ENCODE peak calls at places on chromosome 10, in six cellular contexts. V, R, O, N, M and I are unnamed samples.

GRCh38 chr10:13400196-13400965 is 52.3 kb upstream of the SEPHS1 start:
- DNase-seq in V (no peak), R (no peak), O (no peak), N (no peak), M (no peak), I (no peak)

GRCh38 chr10:78553792-78554191 is 515.0 kb upstream of the ZMIZ1 start:
- DNase-seq in V (no peak), R (no peak), O (no peak), N (no peak), M (no peak), I (no peak)

GRCh38 chr10:3692331-3692860 is 92.6 kb downstream of the KLF6 start:
- DNase-seq in V (no peak), R (no peak), O (no peak), N (no peak), M (no peak), I (no peak)

GRCh38 chr10:121466424-121466823 is 131.8 kb downstream of the FGFR2 start:
- DNase-seq in V (no peak), R (no peak), O (no peak), N (no peak), M (no peak), I (no peak)

GRCh38 chr10:43861966-43862751 is 213.5 kb upstream of the ZNF32 start:
- DNase-seq in V (no peak), R (no peak), O (peak), N (no peak), M (no peak), I (no peak)

GRCh38 chr10:100184426-100185219 is 1.2 kb downstream of the ERLIN1 start:
- DNase-seq in V (no peak), R (no peak), O (no peak), N (no peak), M (no peak), I (no peak)

GRCh38 chr10:62079885-62080559 is 178.5 kb downstream of the ARID5B start:
- DNase-seq in V (no peak), R (no peak), O (no peak), N (no peak), M (no peak), I (no peak)

GRCh38 chr10:59907918-59908807 is 1.8 kb upstream of the CCDC6 start:
- DNase-seq in V (no peak), R (peak), O (no peak), N (peak), M (no peak), I (no peak)

GRCh38 chr10:60759181-60759580 is 19.1 kb upstream of the CDK1 start:
- DNase-seq in V (no peak), R (peak), O (no peak), N (no peak), M (no peak), I (no peak)

GRCh38 chr10:99560277-99561126 is 27.8 kb downstream of the NKX2-3 start:
- DNase-seq in V (no peak), R (peak), O (peak), N (peak), M (no peak), I (no peak)

GRCh38 chr10:89745903-89746302 is 44.5 kb downstream of the KIF20B start:
- DNase-seq in V (no peak), R (peak), O (no peak), N (no peak), M (no peak), I (no peak)

GRCh38 chr10:79264942-79265341 is 82.3 kb upstream of the PPIF start:
- DNase-seq in V (no peak), R (no peak), O (no peak), N (peak), M (peak), I (no peak)

DNA sequence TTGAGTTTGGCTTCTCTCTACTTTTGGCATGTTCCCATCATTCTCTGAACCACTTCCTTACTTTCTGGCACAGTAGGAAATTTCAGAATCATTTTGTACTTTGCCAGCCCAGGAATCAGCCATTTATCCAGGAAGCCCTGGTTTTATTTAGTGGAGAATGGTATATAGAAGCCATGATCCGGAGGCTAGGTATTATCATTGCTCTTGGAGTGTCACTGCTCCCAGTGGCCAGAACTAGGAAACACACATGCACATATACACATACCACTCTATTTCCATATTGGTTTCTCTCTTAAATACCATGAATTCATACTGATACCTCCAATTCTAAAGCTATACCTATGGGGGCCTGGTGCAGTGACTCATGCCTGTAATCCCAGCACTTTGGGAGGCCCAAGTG is 36.3 kb downstream of the SUFU start:
- DNase-seq in V (peak), R (no peak), O (no peak), N (no peak), M (no peak), I (no peak)
- TF ChIP-seq CTCF in V (peak), R (no peak), O (peak), N (peak), M (peak), I (peak)

GRCh38 chr10:97319671-97320479 is 804 bp downstream of the FRAT1 start:
- DNase-seq in V (peak), R (peak), O (no peak), N (no peak), M (no peak), I (no peak)
- TF ChIP-seq CTCF in V (peak), R (no peak), O (no peak), N (no peak), M (no peak), I (no peak)

GRCh38 chr10:103038570-103038969 is 120.5 kb downstream of the CNNM2 start:
- DNase-seq in V (no peak), R (no peak), O (no peak), N (no peak), M (no peak), I (no peak)
- TF ChIP-seq CTCF in V (no peak), R (no peak), O (no peak), N (no peak), M (no peak), I (no peak)

GRCh38 chr10:63976538-63976937 is 455.3 kb downstream of the REEP3 start:
- DNase-seq in V (peak), R (peak), O (no peak), N (peak), M (no peak), I (no peak)
- TF ChIP-seq CTCF in V (peak), R (peak), O (peak), N (peak), M (peak), I (peak)

GRCh38 chr10:129193148-129193547 is 273.9 kb upstream of the MGMT start:
- DNase-seq in V (no peak), R (no peak), O (no peak), N (no peak), M (no peak), I (no peak)
- TF ChIP-seq CTCF in V (no peak), R (no peak), O (no peak), N (no peak), M (no peak), I (no peak)

GRCh38 chr10:118917701-118918100 is 111.8 kb upstream of the NANOS1 start:
- DNase-seq in V (no peak), R (no peak), O (no peak), N (no peak), M (no peak), I (peak)

GRCh38 chr10:118916777-118917176 is 112.7 kb upstream of the NANOS1 start:
- DNase-seq in V (no peak), R (no peak), O (no peak), N (no peak), M (no peak), I (peak)

GRCh38 chr10:118920206-118920605 is 109.3 kb upstream of the NANOS1 start:
- DNase-seq in V (no peak), R (no peak), O (no peak), N (no peak), M (no peak), I (peak)

GRCh38 chr10:118918689-118919088 is 110.8 kb upstream of the NANOS1 start:
- DNase-seq in V (no peak), R (no peak), O (no peak), N (no peak), M (no peak), I (peak)

GRCh38 chr10:118918116-118918515 is 111.4 kb upstream of the NANOS1 start:
- DNase-seq in V (no peak), R (no peak), O (no peak), N (no peak), M (no peak), I (peak)
- TF ChIP-seq CTCF in V (no peak), R (no peak), O (no peak), N (no peak), M (no peak), I (no peak)